ENCODE peak calls at places on chromosomes 16 and 17, in nine cellular contexts. B is adipocyte, C is adrenal gland, X is lower lobe of right lung, K is fibroblast of lung, R is psoas muscle, O is BE2C, U is SJSA1, S is endothelial cell of umbilical vein. E is an unnamed sample.

GRCh38 chr16:50160495-50161164 is 7.5 kb downstream of the TENT4B start:
- DNase-seq in B (peak; percentile 58), C (no peak), X (no peak), K (peak; percentile 58), R (no peak), O (no peak), U (no peak), S (no peak), E (no peak)

GRCh38 chr16:83713597-83713996 is 94.2 kb upstream of the HSBP1 start:
- DNase-seq in B (no peak), C (no peak), X (peak; percentile 59), K (no peak), R (no peak), O (peak; percentile 45), U (no peak), S (no peak), E (no peak)

GRCh38 chr17:48113201-48113676 is 5.7 kb downstream of the SNX11 start:
- DNase-seq in B (no peak), C (no peak), X (peak; percentile 53), K (no peak), R (no peak), O (no peak), U (no peak), S (no peak), E (no peak)

GRCh38 chr17:50495217-50495823 is 12.9 kb upstream of the MYCBPAP start:
- DNase-seq in B (no peak), C (no peak), X (no peak), K (no peak), R (no peak), O (no peak), U (no peak), S (no peak), E (no peak)

GRCh38 chr17:40530988-40531971 is 29.9 kb upstream of the TNS4 start:
- DNase-seq in B (no peak), C (peak; percentile 5), X (no peak), K (no peak), R (no peak), O (no peak), U (no peak), S (no peak), E (no peak)

GRCh38 chr17:77322284-77322533 is 181.4 kb downstream of the SEC14L1 start:
- DNase-seq in B (peak; percentile 54), C (no peak), X (no peak), K (no peak), R (no peak), O (peak; percentile 8), U (no peak), S (no peak), E (no peak)

GRCh38 chr16:88785106-88785924 is at the start of gene PIEZO1:
- DNase-seq in B (peak; percentile 92), C (peak; percentile 70), X (peak; percentile 89), K (peak; percentile 47), R (peak; percentile 81), O (peak; percentile 75), U (peak; percentile 76), S (peak; percentile 53), E (peak; percentile 82)

GRCh38 chr16:81544261-81544660 is 99.7 kb downstream of the CMIP start:
- DNase-seq in B (no peak), C (no peak), X (peak; percentile 46), K (no peak), R (no peak), O (no peak), U (no peak), S (peak; percentile 62), E (no peak)

GRCh38 chr16:49424961-49425360 is 51.4 kb downstream of the C16orf78 start:
- DNase-seq in B (no peak), C (no peak), X (no peak), K (no peak), R (no peak), O (no peak), U (no peak), S (no peak), E (no peak)

GRCh38 chr17:13513039-13513405 is 88.7 kb downstream of the HS3ST3A1 start:
- DNase-seq in B (peak; percentile 20), C (no peak), X (no peak), K (peak; percentile 52), R (no peak), O (peak; percentile 41), U (no peak), S (no peak), E (no peak)

GRCh38 chr17:27473748-27474609 is 17.7 kb downstream of the KSR1 start:
- DNase-seq in B (no peak), C (peak; percentile 75), X (peak; percentile 72), K (no peak), R (no peak), O (peak; percentile 14), U (no peak), S (peak; percentile 84), E (peak; percentile 91)

GRCh38 chr16:73057369-73058210 is 9.7 kb upstream of the ZFHX3 start:
- DNase-seq in B (peak; percentile 69), C (peak; percentile 37), X (peak; percentile 63), K (peak; percentile 39), R (peak; percentile 55), O (peak; percentile 66), U (no peak), S (peak; percentile 52), E (no peak)

GRCh38 chr17:28030386-28030785 is 12.1 kb upstream of the NLK start:
- DNase-seq in B (no peak), C (peak; percentile 78), X (no peak), K (no peak), R (no peak), O (no peak), U (no peak), S (no peak), E (no peak)

GRCh38 chr17:6681671-6682070 is 30.1 kb downstream of the C17orf100 start:
- DNase-seq in B (no peak), C (no peak), X (no peak), K (no peak), R (no peak), O (no peak), U (no peak), S (no peak), E (no peak)

GRCh38 chr16:19886061-19886792 is 1.6 kb upstream of the GPRC5B start:
- DNase-seq in B (peak; percentile 88), C (peak; percentile 72), X (peak; percentile 73), K (peak; percentile 60), R (peak; percentile 74), O (peak; percentile 74), U (peak; percentile 77), S (peak; percentile 84), E (peak; percentile 78)

GRCh38 chr17:75875182-75875939 is 3.0 kb downstream of the TRIM47 start:
- DNase-seq in B (no peak), C (peak; percentile 57), X (no peak), K (no peak), R (no peak), O (no peak), U (no peak), S (no peak), E (peak; percentile 60)

DNA sequence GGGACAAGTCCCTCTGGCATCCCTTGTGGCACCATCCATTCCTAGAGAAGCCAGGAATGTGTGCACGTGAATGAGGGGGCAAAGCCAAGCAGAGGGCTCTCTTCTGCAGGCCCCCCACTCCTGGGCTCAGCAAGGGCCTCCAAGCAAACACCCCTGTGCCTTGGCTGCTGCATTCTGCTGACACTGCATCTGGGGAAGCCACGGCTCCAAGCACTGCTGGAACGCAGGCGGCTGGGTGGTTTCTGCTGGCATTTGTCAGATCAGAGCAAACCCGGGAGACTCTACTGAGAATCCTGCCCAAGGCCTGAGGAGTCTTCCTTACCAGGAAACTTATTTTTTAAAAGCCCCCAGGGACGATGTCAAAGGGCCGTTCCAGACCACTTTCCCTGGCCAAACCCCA is 23.3 kb downstream of the ATP6V0D1 start:
- DNase-seq in B (no peak), C (no peak), X (no peak), K (no peak), R (no peak), O (no peak), U (no peak), S (no peak), E (no peak)
- H3K4me1 ChIP-seq in B (peaks cover 55% of the 10 kb centered on the region), C (peaks cover 67% of the 10 kb centered on the region), X (peaks cover 76% of the 10 kb centered on the region), K (peaks cover 19% of the 10 kb centered on the region), R (peaks cover 94% of the 10 kb centered on the region), O (no peaks in the 10 kb centered on the region), U (no peaks in the 10 kb centered on the region), S (peaks cover 13% of the 10 kb centered on the region), E (peaks cover 69% of the 10 kb centered on the region)

GRCh38 chr16:8674413-8675022 is at the start of gene ABAT:
- DNase-seq in B (peak; percentile 95), C (peak; percentile 92), X (peak; percentile 93), K (peak; percentile 80), R (peak; percentile 90), O (peak; percentile 95), U (peak; percentile 85), S (peak; percentile 77), E (peak; percentile 93)
- H3K4me3 ChIP-seq in B (peak within 1 kb of the TSS; percentile 88), C (peak within 1 kb of the TSS; percentile 68), X (peak within 1 kb of the TSS; percentile 70), K (peak within 1 kb of the TSS; percentile 62), R (peak within 1 kb of the TSS; percentile 76), O (peak within 1 kb of the TSS; percentile 68), U (peak within 1 kb of the TSS; percentile 60), S (peak within 1 kb of the TSS; percentile 39), E (peak within 1 kb of the TSS; percentile 72)

GRCh38 chr17:2111691-2112090 is 56.8 kb downstream of the HIC1 start:
- DNase-seq in B (peak; percentile 32), C (no peak), X (no peak), K (peak; percentile 96), R (no peak), O (no peak), U (no peak), S (no peak), E (peak; percentile 34)
- H3K4me1 ChIP-seq in B (no peaks in the 10 kb centered on the region), C (peaks cover 4% of the 10 kb centered on the region), X (peaks cover 11% of the 10 kb centered on the region), K (peaks cover 3% of the 10 kb centered on the region), R (peaks cover 5% of the 10 kb centered on the region), O (no peaks in the 10 kb centered on the region), U (peaks cover 15% of the 10 kb centered on the region), S (peaks cover 8% of the 10 kb centered on the region), E (peaks cover 40% of the 10 kb centered on the region)

GRCh38 chr17:59028328-59028727 is 78.4 kb downstream of the TRIM37 start:
- DNase-seq in B (no peak), C (no peak), X (no peak), K (no peak), R (no peak), O (no peak), U (no peak), S (no peak), E (no peak)

GRCh38 chr17:59024916-59025315 is 81.8 kb downstream of the TRIM37 start:
- DNase-seq in B (no peak), C (no peak), X (no peak), K (no peak), R (no peak), O (no peak), U (no peak), S (no peak), E (no peak)

GRCh38 chr17:59026176-59026939 is 80.3 kb downstream of the TRIM37 start:
- DNase-seq in B (peak; percentile 42), C (no peak), X (no peak), K (no peak), R (no peak), O (no peak), U (no peak), S (no peak), E (no peak)

GRCh38 chr17:59027750-59028149 is 78.9 kb downstream of the TRIM37 start:
- DNase-seq in B (no peak), C (no peak), X (no peak), K (no peak), R (no peak), O (no peak), U (no peak), S (no peak), E (no peak)

DNA sequence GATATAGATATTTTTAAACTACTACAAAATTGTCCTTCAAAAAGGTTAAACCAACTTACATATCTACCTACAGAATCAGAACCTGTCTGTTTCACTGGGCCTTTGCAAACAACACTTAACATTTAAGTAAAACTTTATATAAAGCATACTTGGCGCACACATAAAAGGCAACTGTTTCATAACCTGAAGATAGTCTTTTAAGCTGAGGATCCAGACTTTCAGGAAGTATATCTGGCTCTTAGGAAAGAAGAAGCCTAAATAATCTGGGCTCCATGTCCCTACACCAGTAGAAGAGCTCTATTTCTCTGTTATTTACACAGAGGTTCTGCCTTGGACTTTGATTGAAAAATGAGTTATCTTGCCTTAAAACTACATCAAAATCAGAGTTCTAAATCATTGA is 75.9 kb downstream of the TRIM37 start:
- DNase-seq in B (no peak), C (no peak), X (no peak), K (no peak), R (no peak), O (no peak), U (no peak), S (no peak), E (no peak)
- H3K4me3 ChIP-seq in B (no peak overlapping the region), C (no peak overlapping the region), X (no peak overlapping the region), K (no peak overlapping the region), R (no peak overlapping the region), O (no peak overlapping the region), U (no peak overlapping the region), S (no peak overlapping the region), E (no peak overlapping the region)

E was measured in stomach.